ENCODE peak calls at places on chromosome 14, in six cellular contexts. C is HT1080; S is stimulated activated CD8-positive, alpha-beta memory T cell treated with anti-CD3 and anti-CD28 coated beads, Interleukin-2, amount 100 ng/mL, for 48 hours; Q is A549; E is activated naive CD4-positive, alpha-beta T cell; I is BE2C. F is an unnamed sample.

GRCh38 chr14:53942970-53943750 is 13.5 kb downstream of the BMP4 start:
- DNase-seq in C (no peak), S (no peak), Q (no peak), E (no peak), I (no peak), F (no peak)

GRCh38 chr14:100881211-100882025 is 22.1 kb downstream of the RTL1 start:
- DNase-seq in C (no peak), S (no peak), Q (no peak), E (no peak), I (no peak), F (peak; percentile 55)

GRCh38 chr14:53411110-53411509 is 258.0 kb upstream of the DDHD1 start:
- DNase-seq in C (peak; percentile 65), S (no peak), Q (no peak), E (no peak), I (no peak), F (no peak)

GRCh38 chr14:44803239-44803905 is 158.4 kb downstream of the KLHL28 start:
- DNase-seq in C (peak; percentile 63), S (no peak), Q (peak; percentile 26), E (no peak), I (no peak), F (no peak)

GRCh38 chr14:36767603-36768281 is 106.1 kb downstream of the PAX9 start:
- DNase-seq in C (peak; percentile 41), S (no peak), Q (no peak), E (no peak), I (no peak), F (no peak)

GRCh38 chr14:74475678-74476077 is 17.4 kb downstream of the NPC2 start:
- DNase-seq in C (peak; percentile 70), S (no peak), Q (no peak), E (no peak), I (no peak), F (no peak)

GRCh38 chr14:23153891-23154796 is 29.3 kb downstream of the SLC7A8 start:
- DNase-seq in C (no peak), S (no peak), Q (no peak), E (no peak), I (peak; percentile 34), F (peak; percentile 85)

GRCh38 chr14:60734465-60735242 is at the start of gene MNAT1:
- DNase-seq in C (peak; percentile 76), S (peak; percentile 71), Q (peak; percentile 56), E (peak; percentile 44), I (peak; percentile 86), F (peak; percentile 92)

GRCh38 chr14:41663478-41663845 is 56.8 kb downstream of the LRFN5 start:
- DNase-seq in C (peak; percentile 6), S (no peak), Q (no peak), E (no peak), I (no peak), F (no peak)

GRCh38 chr14:91929700-91930099 is 17.8 kb downstream of the FBLN5 start:
- DNase-seq in C (no peak), S (no peak), Q (no peak), E (no peak), I (no peak), F (no peak)

GRCh38 chr14:100628225-100628624 is 41.0 kb upstream of the BEGAIN start:
- DNase-seq in C (no peak), S (no peak), Q (no peak), E (no peak), I (no peak), F (no peak)

GRCh38 chr14:90521121-90521929 is 124.5 kb downstream of the CALM1 start:
- DNase-seq in C (no peak), S (no peak), Q (no peak), E (no peak), I (no peak), F (no peak)

GRCh38 chr14:91233936-91234790 is 10.3 kb downstream of the GPR68 start:
- DNase-seq in C (no peak), S (no peak), Q (no peak), E (no peak), I (no peak), F (no peak)